ENCODE peak calls at places on chromosomes 2 and 18, in five cellular contexts. Y is osteoblast, G is K562, N is erythroblast, L is AG09309. I is an unnamed sample.

GRCh38 chr2:172655838-172656573 is 79.6 kb upstream of the RAPGEF4 start:
- DNase-seq in Y (peak), L (no peak), N (no peak), G (no peak), I (no peak)

GRCh38 chr2:58039170-58039611 is 7.4 kb upstream of the VRK2 start:
- DNase-seq in G (no peak), N (peak), Y (peak), L (no peak), I (no peak)

GRCh38 chr2:206693399-206694137 is 24.6 kb downstream of the DYTN start:
- DNase-seq in G (peak), L (peak), N (peak), Y (peak), I (peak)

GRCh38 chr2:228535396-228535795 is 353.9 kb upstream of the SPHKAP start:
- DNase-seq in G (no peak), L (no peak), N (peak), Y (no peak), I (no peak)

GRCh38 chr2:241584446-241584845 is 25.9 kb downstream of the BOK start:
- DNase-seq in Y (peak), N (peak), G (peak), L (no peak), I (no peak)

GRCh38 chr2:174465327-174465726 is 21.5 kb downstream of the GPR155 start:
- DNase-seq in G (no peak), Y (no peak), L (no peak), N (no peak), I (no peak)

GRCh38 chr2:48312126-48312525 is 217.8 kb upstream of the STON1 start:
- DNase-seq in Y (no peak), G (no peak), L (no peak), N (no peak), I (no peak)

GRCh38 chr2:47313141-47313691 is 89.7 kb upstream of the MSH2 start:
- DNase-seq in G (peak), Y (no peak), L (no peak), N (no peak), I (no peak)

GRCh38 chr2:180125245-180125962 is 118.3 kb upstream of the CWC22 start:
- DNase-seq in L (peak), Y (peak), N (peak), G (no peak), I (no peak)

GRCh38 chr18:31901063-31901462 is 41.9 kb downstream of the TRAPPC8 start:
- DNase-seq in L (no peak), Y (no peak), N (no peak), G (no peak), I (no peak)

GRCh38 chr2:132636346-132636745 is 33.7 kb downstream of the LYPD1 start:
- DNase-seq in N (no peak), G (no peak), Y (no peak), L (no peak), I (no peak)

GRCh38 chr2:219902870-219903269 is 275.4 kb downstream of the SLC4A3 start:
- DNase-seq in G (no peak), L (no peak), N (no peak), Y (no peak), I (no peak)

GRCh38 chr2:39570614-39571013 is 95.1 kb upstream of the TMEM178A start:
- DNase-seq in L (no peak), Y (no peak), N (no peak), G (no peak), I (no peak)

GRCh38 chr18:35942661-35943060 is 29.8 kb upstream of the RMP24 start:
- DNase-seq in Y (no peak), N (no peak), G (no peak), L (no peak), I (no peak)

GRCh38 chr18:46042571-46043123 is 29.4 kb downstream of the PSTPIP2 start:
- DNase-seq in N (no peak), Y (peak), G (no peak), L (no peak), I (no peak)

GRCh38 chr18:77098033-77098432 is 34.5 kb downstream of the MBP start:
- DNase-seq in G (no peak), Y (no peak), N (no peak), L (no peak), I (no peak)

GRCh38 chr18:72820571-72820970 is 47.2 kb downstream of the NETO1 start:
- DNase-seq in Y (no peak), N (no peak), G (no peak), L (no peak), I (no peak)